ENCODE peak calls at places on chromosomes 1 and 21, in eight cellular contexts. U, I, W, Y, N, Z, L and G are unnamed samples.
A peak's percentile ranks its signal among the peaks of the same experiment; 100 is the strongest.

GRCh38 chr1:102234753-102235359 is 238.1 kb upstream of the OLFM3 start:
- DNase-seq in U (no peak), I (no peak), W (peak; percentile 49), Y (no peak), N (no peak), Z (no peak), L (no peak), G (peak; percentile 55)

GRCh38 chr1:30751830-30752650 is 5.5 kb downstream of the LAPTM5 start:
- DNase-seq in U (no peak), I (no peak), W (peak; percentile 54), Y (no peak), N (no peak), Z (no peak), L (no peak), G (no peak)

GRCh38 chr1:65469126-65469888 is 48.8 kb downstream of the LEPR start:
- DNase-seq in U (no peak), I (no peak), W (no peak), Y (no peak), N (no peak), Z (no peak), L (no peak), G (no peak)

GRCh38 chr21:19268634-19269138 is 865.1 kb upstream of the TMPRSS15 start:
- DNase-seq in U (no peak), I (no peak), W (no peak), Y (no peak), N (no peak), Z (no peak), L (no peak), G (no peak)

GRCh38 chr1:23838401-23838866 is 13.2 kb upstream of the HMGCL start:
- DNase-seq in U (peak; percentile 73), I (peak; percentile 78), W (peak; percentile 84), Y (peak; percentile 70), N (peak; percentile 65), Z (peak; percentile 49), L (peak; percentile 79), G (peak; percentile 88)

GRCh38 chr1:60169206-60169605 is 95.6 kb upstream of the C1orf87 start:
- DNase-seq in U (no peak), I (no peak), W (no peak), Y (no peak), N (no peak), Z (no peak), L (no peak), G (no peak)

GRCh38 chr1:231065510-231066241 is 25.6 kb upstream of the FAM89A start:
- DNase-seq in U (no peak), I (no peak), W (no peak), Y (no peak), N (no peak), Z (no peak), L (no peak), G (no peak)

GRCh38 chr1:75589637-75590036 is 21.3 kb downstream of the SLC44A5 start:
- DNase-seq in U (no peak), I (no peak), W (no peak), Y (no peak), N (no peak), Z (no peak), L (no peak), G (no peak)

GRCh38 chr1:1080951-1081310 is 6.8 kb upstream of the RNF223 start:
- DNase-seq in U (no peak), I (no peak), W (peak; percentile 66), Y (no peak), N (no peak), Z (no peak), L (peak; percentile 33), G (peak; percentile 58)

GRCh38 chr1:87977145-87977544 is 648.5 kb downstream of the LMO4 start:
- DNase-seq in U (no peak), I (no peak), W (no peak), Y (no peak), N (peak; percentile 3), Z (no peak), L (no peak), G (no peak)

GRCh38 chr1:46403916-46404315 is 9.8 kb downstream of the FAAH start:
- DNase-seq in U (no peak), I (no peak), W (no peak), Y (no peak), N (no peak), Z (no peak), L (no peak), G (no peak)

GRCh38 chr1:59061876-59062275 is 235.0 kb upstream of the FGGY start:
- DNase-seq in U (no peak), I (no peak), W (no peak), Y (peak; percentile 56), N (no peak), Z (peak; percentile 46), L (peak; percentile 51), G (no peak)

GRCh38 chr21:46188226-46189212 is 4.3 kb upstream of the SPATC1L start:
- DNase-seq in U (no peak), I (no peak), W (peak; percentile 68), Y (peak; percentile 69), N (peak; percentile 35), Z (peak; percentile 83), L (no peak), G (peak; percentile 58)

GRCh38 chr1:70727891-70728443 is 316.9 kb downstream of the CTH start:
- DNase-seq in U (no peak), I (no peak), W (no peak), Y (no peak), N (no peak), Z (no peak), L (no peak), G (no peak)

GRCh38 chr1:156539824-156540223 is 32.5 kb downstream of the IQGAP3 start:
- DNase-seq in U (no peak), I (no peak), W (no peak), Y (no peak), N (no peak), Z (no peak), L (no peak), G (no peak)

GRCh38 chr1:61053712-61054608 is 28.4 kb upstream of the NFIA start:
- DNase-seq in U (no peak), I (peak; percentile 34), W (peak; percentile 86), Y (peak; percentile 63), N (no peak), Z (no peak), L (peak; percentile 68), G (peak; percentile 75)

GRCh38 chr1:176206006-176206960 is 803 bp downstream of the COP1 start:
- DNase-seq in U (no peak), I (peak; percentile 40), W (no peak), Y (peak; percentile 27), N (peak; percentile 27), Z (peak; percentile 6), L (peak; percentile 63), G (peak; percentile 80)

GRCh38 chr1:164765993-164766720 is 207.2 kb downstream of the PBX1 start:
- DNase-seq in U (no peak), I (no peak), W (no peak), Y (no peak), N (no peak), Z (no peak), L (no peak), G (no peak)

GRCh38 chr1:164768045-164768402 is 209.0 kb downstream of the PBX1 start:
- DNase-seq in U (no peak), I (no peak), W (no peak), Y (no peak), N (no peak), Z (no peak), L (no peak), G (no peak)

GRCh38 chr1:164765557-164765956 is 206.6 kb downstream of the PBX1 start:
- DNase-seq in U (no peak), I (no peak), W (no peak), Y (no peak), N (peak; percentile 31), Z (peak; percentile 81), L (no peak), G (no peak)

GRCh38 chr1:164768619-164769018 is 209.6 kb downstream of the PBX1 start:
- DNase-seq in U (no peak), I (no peak), W (no peak), Y (no peak), N (no peak), Z (no peak), L (no peak), G (no peak)

GRCh38 chr1:164767257-164768044 is 208.5 kb downstream of the PBX1 start:
- DNase-seq in U (no peak), I (no peak), W (no peak), Y (no peak), N (no peak), Z (peak; percentile 90), L (no peak), G (no peak)
- H3K27ac ChIP-seq in U (no peak overlapping the region), I (peak overlapping the region; percentile 51), W (no peak overlapping the region), Y (no peak overlapping the region), N (no peak overlapping the region), Z (peak overlapping the region; percentile 55), L (no peak overlapping the region), G (no peak overlapping the region)

GRCh38 chr1:152110365-152110859 is 4.8 kb downstream of the TCHH start:
- DNase-seq in U (peak; percentile 27), I (no peak), W (peak; percentile 67), Y (no peak), N (peak; percentile 36), Z (peak; percentile 49), L (peak; percentile 57), G (peak; percentile 69)
- H3K27ac ChIP-seq in U (no peak overlapping the region), I (no peak overlapping the region), W (no peak overlapping the region), Y (no peak overlapping the region), N (peak overlapping the region; percentile 76), Z (no peak overlapping the region), L (no peak overlapping the region), G (no peak overlapping the region)

DNA sequence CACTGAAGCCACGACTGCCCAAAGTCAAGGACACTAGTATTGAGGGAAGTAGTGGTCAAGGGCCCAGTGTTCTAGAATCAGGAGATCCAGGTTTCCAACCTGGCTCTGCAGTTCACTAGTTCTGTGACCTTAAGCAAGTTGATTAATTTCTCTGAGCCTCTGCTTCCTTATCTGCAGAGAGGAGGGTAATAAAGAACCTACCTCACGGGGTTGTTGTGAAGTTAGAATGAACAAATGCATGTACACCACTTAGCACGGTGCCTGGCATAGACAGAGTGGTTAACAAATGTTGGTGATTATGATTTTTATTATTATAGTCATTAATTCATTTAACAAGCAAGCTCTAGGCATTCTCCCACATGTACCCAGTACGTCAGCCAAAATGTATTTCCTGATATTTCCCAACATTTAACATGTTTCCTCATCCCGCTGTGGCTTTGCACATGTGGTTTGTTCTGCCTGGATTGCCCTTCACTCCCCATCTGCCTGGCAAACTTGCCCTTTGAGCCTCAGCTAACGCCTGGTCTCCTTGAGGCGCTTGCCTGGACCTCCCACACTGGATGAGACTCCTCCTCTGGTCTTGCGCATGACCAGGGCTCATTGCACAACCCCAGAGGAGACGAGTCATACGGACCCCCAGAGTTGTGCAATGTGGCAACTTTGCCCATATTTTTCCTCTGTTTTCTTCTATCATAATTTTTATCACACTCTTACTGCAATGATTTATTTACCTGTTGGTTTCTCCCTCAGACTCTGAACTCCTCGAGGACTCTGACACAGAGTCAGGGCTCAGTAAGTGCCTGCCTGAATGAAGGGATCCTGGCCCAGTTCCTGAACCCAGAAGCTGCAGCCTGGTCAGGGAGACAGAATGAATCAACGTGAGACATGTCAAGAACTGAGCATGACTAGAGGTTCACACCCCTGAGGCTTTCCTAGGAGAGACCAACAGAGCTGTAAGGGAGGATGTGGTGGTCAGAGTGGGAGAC is 20.7 kb upstream of the MFSD2A start:
- DNase-seq in U (no peak), I (peak; percentile 73), W (peak; percentile 91), Y (peak; percentile 81), N (peak; percentile 91), Z (peak; percentile 32), L (peak; percentile 92), G (peak; percentile 92)
- H3K27ac ChIP-seq in U (no peak overlapping the region), I (no peak overlapping the region), W (peak overlapping the region; percentile 86), Y (peak overlapping the region; percentile 27), N (peak overlapping the region; percentile 98), Z (no peak overlapping the region), L (peak overlapping the region; percentile 80), G (peak overlapping the region; percentile 77)

DNA sequence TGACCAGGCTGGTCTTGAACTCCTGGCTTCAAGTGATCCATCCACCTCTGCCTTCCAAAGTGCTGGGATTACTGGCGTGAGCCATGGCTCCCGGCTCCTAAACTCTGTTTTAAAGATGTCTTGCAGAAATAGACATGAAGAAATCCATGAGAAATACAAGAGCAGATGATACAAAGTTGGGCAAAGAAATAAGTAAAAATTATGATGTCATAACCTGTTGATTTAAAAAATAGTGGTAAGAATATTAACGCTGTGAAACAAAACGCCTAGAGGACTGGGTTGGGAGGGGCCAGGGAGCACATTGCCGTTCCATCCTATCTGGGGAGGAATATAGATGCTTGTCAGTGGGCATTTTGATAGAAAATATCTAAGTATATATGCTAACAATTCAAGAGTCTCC is 1.2 kb upstream of the ITGB2 start:
- DNase-seq in U (no peak), I (no peak), W (no peak), Y (no peak), N (no peak), Z (no peak), L (no peak), G (no peak)
- H3K27ac ChIP-seq in U (peak overlapping the region; percentile 75), I (no peak overlapping the region), W (no peak overlapping the region), Y (no peak overlapping the region), N (no peak overlapping the region), Z (no peak overlapping the region), L (no peak overlapping the region), G (no peak overlapping the region)